ENCODE peak calls at places on chromosomes 6 and 20, in five cellular contexts. One of them, this sample, is unnamed.

GRCh38 chr6:120211955-120212792 is 862.6 kb upstream of the MAN1A1 start:
- DNase-seq in Peyer's patch: no peak
- DNase-seq in MM.1S: no peak
- DNase-seq in RWPE1: peak; percentile 19
- DNase-seq in ovary: no peak
- DNase-seq in this sample: no peak

GRCh38 chr20:60446273-60447111 is 488.3 kb downstream of the CDH26 start:
- DNase-seq in MM.1S: peak; percentile 30
- DNase-seq in ovary: no peak
- DNase-seq in RWPE1: no peak
- DNase-seq in Peyer's patch: no peak
- DNase-seq in this sample: no peak

GRCh38 chr6:166465671-166466087 is 82.9 kb upstream of the MPC1 start:
- DNase-seq in Peyer's patch: peak; percentile 43
- DNase-seq in ovary: peak; percentile 42
- DNase-seq in RWPE1: no peak
- DNase-seq in MM.1S: no peak
- DNase-seq in this sample: peak; percentile 58

GRCh38 chr6:149362289-149362688 is 37.8 kb upstream of the SUMO4 start:
- DNase-seq in Peyer's patch: no peak
- DNase-seq in RWPE1: peak; percentile 24
- DNase-seq in ovary: no peak
- DNase-seq in MM.1S: no peak
- DNase-seq in this sample: no peak

GRCh38 chr6:13274707-13275434 is 53.5 kb downstream of the TBC1D7 start:
- DNase-seq in MM.1S: no peak
- DNase-seq in Peyer's patch: no peak
- DNase-seq in ovary: no peak
- DNase-seq in RWPE1: no peak
- DNase-seq in this sample: no peak

GRCh38 chr6:157962601-157963084 is 19.0 kb upstream of the SYNJ2 start:
- DNase-seq in MM.1S: no peak
- DNase-seq in RWPE1: no peak
- DNase-seq in Peyer's patch: no peak
- DNase-seq in ovary: no peak
- DNase-seq in this sample: no peak

GRCh38 chr6:146785001-146785585 is 186.3 kb downstream of the ADGB start:
- DNase-seq in ovary: no peak
- DNase-seq in MM.1S: peak; percentile 45
- DNase-seq in Peyer's patch: no peak
- DNase-seq in RWPE1: peak; percentile 8
- DNase-seq in this sample: no peak

GRCh38 chr6:11278207-11278559 is 45.7 kb upstream of the NEDD9 start:
- DNase-seq in Peyer's patch: no peak
- DNase-seq in ovary: no peak
- DNase-seq in MM.1S: no peak
- DNase-seq in RWPE1: no peak
- DNase-seq in this sample: no peak

GRCh38 chr6:43923376-43924221 is 153.6 kb downstream of the VEGFA start:
- DNase-seq in MM.1S: no peak
- DNase-seq in ovary: no peak
- DNase-seq in RWPE1: peak; percentile 53
- DNase-seq in Peyer's patch: peak; percentile 28
- DNase-seq in this sample: no peak

GRCh38 chr20:36219671-36220220 is 16.5 kb upstream of the AAR2 start:
- DNase-seq in Peyer's patch: no peak
- DNase-seq in ovary: no peak
- DNase-seq in RWPE1: no peak
- DNase-seq in MM.1S: no peak
- DNase-seq in this sample: no peak

GRCh38 chr20:23622839-23623343 is 14.9 kb downstream of the CST3 start:
- DNase-seq in ovary: peak; percentile 80
- DNase-seq in Peyer's patch: no peak
- DNase-seq in MM.1S: no peak
- DNase-seq in RWPE1: peak; percentile 96
- DNase-seq in this sample: peak; percentile 84

GRCh38 chr6:81309841-81310240 is 442.6 kb downstream of the TENT5A start:
- DNase-seq in Peyer's patch: no peak
- DNase-seq in RWPE1: no peak
- DNase-seq in ovary: no peak
- DNase-seq in MM.1S: no peak
- DNase-seq in this sample: no peak

GRCh38 chr6:156776470-156776840 is 723 bp upstream of the ARID1B start:
- DNase-seq in ovary: no peak
- DNase-seq in MM.1S: no peak
- DNase-seq in Peyer's patch: no peak
- DNase-seq in RWPE1: no peak
- DNase-seq in this sample: no peak

GRCh38 chr20:31719644-31720485 is 2.8 kb downstream of the BCL2L1 start:
- DNase-seq in ovary: no peak
- DNase-seq in MM.1S: no peak
- DNase-seq in RWPE1: peak; percentile 79
- DNase-seq in Peyer's patch: no peak
- DNase-seq in this sample: no peak

GRCh38 chr6:30411515-30412207 is 66.7 kb downstream of the RPP21 start:
- DNase-seq in RWPE1: no peak
- DNase-seq in Peyer's patch: peak; percentile 59
- DNase-seq in MM.1S: peak; percentile 59
- DNase-seq in ovary: no peak
- DNase-seq in this sample: peak; percentile 75

GRCh38 chr6:143694560-143694959 is 16.8 kb downstream of the PHACTR2 start:
- DNase-seq in Peyer's patch: no peak
- DNase-seq in MM.1S: no peak
- DNase-seq in RWPE1: peak; percentile 30
- DNase-seq in ovary: no peak
- DNase-seq in this sample: no peak

GRCh38 chr6:402901-403658 is 11.5 kb downstream of the IRF4 start:
- DNase-seq in ovary: no peak
- DNase-seq in RWPE1: no peak
- DNase-seq in Peyer's patch: no peak
- DNase-seq in MM.1S: no peak
- DNase-seq in this sample: no peak

GRCh38 chr20:57899554-57899953 is 189.7 kb upstream of the PMEPA1 start:
- DNase-seq in Peyer's patch: no peak
- DNase-seq in MM.1S: no peak
- DNase-seq in ovary: no peak
- DNase-seq in RWPE1: no peak
- DNase-seq in this sample: no peak

GRCh38 chr20:54067606-54068174 is 2.7 kb downstream of the BCAS1 start:
- DNase-seq in MM.1S: peak; percentile 89
- DNase-seq in RWPE1: peak; percentile 99
- DNase-seq in ovary: no peak
- DNase-seq in Peyer's patch: peak; percentile 77
- DNase-seq in this sample: peak; percentile 63

GRCh38 chr6:68059261-68059660 is 575.8 kb upstream of the ADGRB3 start:
- DNase-seq in MM.1S: no peak
- DNase-seq in ovary: no peak
- DNase-seq in RWPE1: no peak
- DNase-seq in Peyer's patch: no peak
- DNase-seq in this sample: no peak

GRCh38 chr20:49727473-49727872 is 13.8 kb upstream of the B4GALT5 start:
- DNase-seq in RWPE1: no peak
- DNase-seq in Peyer's patch: no peak
- DNase-seq in MM.1S: no peak
- DNase-seq in ovary: no peak
- DNase-seq in this sample: no peak

GRCh38 chr6:35586542-35586941 is 73.8 kb upstream of the TULP1 start:
- DNase-seq in MM.1S: no peak
- DNase-seq in ovary: no peak
- DNase-seq in Peyer's patch: no peak
- DNase-seq in RWPE1: no peak
- DNase-seq in this sample: no peak

GRCh38 chr20:57619053-57619831 is 984 bp downstream of the ZBP1 start:
- DNase-seq in MM.1S: peak; percentile 89
- DNase-seq in ovary: no peak
- DNase-seq in Peyer's patch: no peak
- DNase-seq in RWPE1: no peak
- DNase-seq in this sample: peak; percentile 75

GRCh38 chr20:35254448-35254999 is 23.4 kb downstream of the MMP24OS start:
- DNase-seq in MM.1S: no peak
- DNase-seq in RWPE1: no peak
- DNase-seq in ovary: no peak
- DNase-seq in Peyer's patch: no peak
- DNase-seq in this sample: no peak

GRCh38 chr20:50540620-50541605 is 30.7 kb downstream of the PTPN1 start:
- DNase-seq in RWPE1: peak; percentile 75
- DNase-seq in ovary: no peak
- DNase-seq in Peyer's patch: no peak
- DNase-seq in MM.1S: no peak
- DNase-seq in this sample: no peak

GRCh38 chr6:43521836-43522235 is 4.9 kb downstream of the POLR1C start:
- DNase-seq in ovary: no peak
- DNase-seq in MM.1S: no peak
- DNase-seq in RWPE1: no peak
- DNase-seq in Peyer's patch: no peak
- DNase-seq in this sample: no peak

GRCh38 chr6:105488521-105489212 is 85.8 kb upstream of the PREP start:
- DNase-seq in RWPE1: no peak
- DNase-seq in MM.1S: no peak
- DNase-seq in ovary: no peak
- DNase-seq in Peyer's patch: no peak
- DNase-seq in this sample: no peak

GRCh38 chr6:41939848-41940758 is 1.5 kb downstream of the CCND3 start:
- DNase-seq in Peyer's patch: peak; percentile 72
- DNase-seq in RWPE1: no peak
- DNase-seq in MM.1S: no peak
- DNase-seq in ovary: peak; percentile 20
- DNase-seq in this sample: no peak

GRCh38 chr6:38436726-38437465 is 202.8 kb downstream of the BTBD9 start:
- DNase-seq in ovary: no peak
- DNase-seq in RWPE1: peak; percentile 68
- DNase-seq in Peyer's patch: no peak
- DNase-seq in MM.1S: no peak
- DNase-seq in this sample: no peak

GRCh38 chr20:1300083-1300840 is 28.7 kb downstream of the SDCBP2 start:
- DNase-seq in Peyer's patch: peak; percentile 32
- DNase-seq in RWPE1: no peak
- DNase-seq in MM.1S: no peak
- DNase-seq in ovary: no peak
- DNase-seq in this sample: no peak

GRCh38 chr20:3797226-3797545 is 1.1 kb downstream of the CDC25B start:
- DNase-seq in Peyer's patch: no peak
- DNase-seq in MM.1S: peak; percentile 12
- DNase-seq in ovary: no peak
- DNase-seq in RWPE1: no peak
- DNase-seq in this sample: peak; percentile 60

GRCh38 chr20:3797592-3798404 is 1.7 kb downstream of the CDC25B start:
- DNase-seq in MM.1S: peak; percentile 85
- DNase-seq in RWPE1: peak; percentile 62
- DNase-seq in ovary: no peak
- DNase-seq in Peyer's patch: no peak
- DNase-seq in this sample: peak; percentile 12

GRCh38 chr20:3796477-3797225 is 541 bp downstream of the CDC25B start:
- DNase-seq in ovary: no peak
- DNase-seq in Peyer's patch: no peak
- DNase-seq in RWPE1: no peak
- DNase-seq in MM.1S: peak; percentile 20
- DNase-seq in this sample: no peak

GRCh38 chr20:3795511-3796468 is at the start of gene CDC25B:
- DNase-seq in ovary: peak; percentile 95
- DNase-seq in MM.1S: peak; percentile 93
- DNase-seq in RWPE1: peak; percentile 93
- DNase-seq in Peyer's patch: peak; percentile 95
- DNase-seq in this sample: peak; percentile 99

GRCh38 chr20:3794701-3795420 is 1.2 kb upstream of the CDC25B start:
- DNase-seq in RWPE1: no peak
- DNase-seq in ovary: no peak
- DNase-seq in Peyer's patch: no peak
- DNase-seq in MM.1S: no peak
- DNase-seq in this sample: no peak
- H3K27ac ChIP-seq in RWPE1: peak overlapping the region; percentile 100
- H3K27ac ChIP-seq in ovary: peak overlapping the region; percentile 85
- H3K27ac ChIP-seq in Peyer's patch: peak overlapping the region; percentile 96
- H3K27ac ChIP-seq in MM.1S: peak overlapping the region; percentile 74
- H3K27ac ChIP-seq in this sample: peak overlapping the region; percentile 98

DNA sequence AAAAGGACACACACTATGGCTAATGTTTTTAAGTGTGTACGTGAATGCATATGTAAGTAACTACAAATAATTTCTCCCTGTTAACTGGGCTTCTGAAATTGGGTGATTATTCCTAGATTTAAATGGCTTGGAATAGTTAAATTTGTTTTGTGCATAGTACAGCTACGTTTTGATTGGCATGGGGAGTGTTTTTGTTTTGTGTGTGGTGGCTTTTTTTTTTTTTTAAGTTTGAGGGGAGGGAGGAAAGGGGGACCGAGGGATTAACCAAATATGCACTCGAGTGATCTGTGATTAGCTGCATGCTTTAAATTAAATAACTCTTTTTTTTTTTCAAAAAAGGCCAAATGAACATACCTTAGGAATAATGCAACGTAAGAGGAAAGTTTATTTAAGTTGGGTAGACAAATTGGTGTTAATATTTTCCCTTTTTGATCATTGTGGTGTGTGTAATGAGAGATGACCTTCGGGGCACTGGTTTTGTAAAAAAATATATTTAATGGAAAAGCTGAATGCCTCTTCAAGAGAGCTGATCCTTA is 1.4 kb downstream of the JARID2 start:
- DNase-seq in Peyer's patch: no peak
- DNase-seq in RWPE1: no peak
- DNase-seq in MM.1S: no peak
- DNase-seq in ovary: no peak
- DNase-seq in this sample: no peak
- H3K27ac ChIP-seq in Peyer's patch: peak overlapping the region; percentile 99
- H3K27ac ChIP-seq in RWPE1: peak overlapping the region; percentile 92
- H3K27ac ChIP-seq in MM.1S: peak overlapping the region; percentile 70
- H3K27ac ChIP-seq in ovary: peak overlapping the region; percentile 93
- H3K27ac ChIP-seq in this sample: no peak overlapping the region

GRCh38 chr20:63573739-63574131 is 304 bp downstream of the HELZ2 start:
- DNase-seq in ovary: no peak
- DNase-seq in MM.1S: no peak
- DNase-seq in Peyer's patch: no peak
- DNase-seq in RWPE1: no peak
- DNase-seq in this sample: peak; percentile 23
- H3K27ac ChIP-seq in ovary: peak overlapping the region; percentile 36
- H3K27ac ChIP-seq in MM.1S: no peak overlapping the region
- H3K27ac ChIP-seq in Peyer's patch: peak overlapping the region; percentile 88
- H3K27ac ChIP-seq in RWPE1: peak overlapping the region; percentile 80
- H3K27ac ChIP-seq in this sample: peak overlapping the region; percentile 23

DNA sequence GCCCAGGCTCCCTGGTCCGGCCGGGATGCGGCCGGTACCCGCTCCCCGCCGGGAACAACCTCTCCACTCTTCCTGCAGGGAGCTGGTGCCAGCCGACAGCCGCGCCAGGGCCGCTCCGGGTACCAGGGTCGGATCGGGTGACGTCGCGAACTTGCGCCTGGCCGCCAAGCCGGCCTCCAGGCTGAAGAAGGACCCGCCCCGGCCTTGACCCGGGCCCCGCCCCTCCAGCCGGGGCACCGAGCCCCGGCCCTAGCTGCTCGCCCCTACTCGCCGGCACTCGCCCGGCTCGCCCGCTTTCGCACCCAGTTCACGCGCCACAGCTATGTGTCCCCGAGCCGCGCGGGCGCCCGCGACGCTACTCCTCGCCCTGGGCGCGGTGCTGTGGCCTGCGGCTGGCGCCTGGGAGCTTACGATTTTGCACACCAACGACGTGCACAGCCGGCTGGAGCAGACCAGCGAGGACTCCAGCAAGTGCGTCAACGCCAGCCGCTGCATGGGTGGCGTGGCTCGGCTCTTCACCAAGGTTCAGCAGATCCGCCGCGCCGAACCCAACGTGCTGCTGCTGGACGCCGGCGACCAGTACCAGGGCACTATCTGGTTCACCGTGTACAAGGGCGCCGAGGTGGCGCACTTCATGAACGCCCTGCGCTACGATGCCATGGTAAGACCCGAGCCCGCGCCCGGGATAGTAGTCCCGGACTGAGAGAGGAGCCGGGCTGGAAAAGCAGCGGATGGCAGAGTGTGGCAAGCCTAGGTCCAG is at the start of gene NT5E:
- DNase-seq in RWPE1: peak; percentile 69
- DNase-seq in ovary: peak; percentile 78
- DNase-seq in Peyer's patch: peak; percentile 86
- DNase-seq in MM.1S: peak; percentile 86
- DNase-seq in this sample: peak; percentile 88
- H3K27ac ChIP-seq in RWPE1: peak within 1 kb of the TSS; percentile 95
- H3K27ac ChIP-seq in ovary: peak within 1 kb of the TSS; percentile 96
- H3K27ac ChIP-seq in Peyer's patch: peak within 1 kb of the TSS; percentile 58
- H3K27ac ChIP-seq in MM.1S: peak within 1 kb of the TSS; percentile 77
- H3K27ac ChIP-seq in this sample: peak within 1 kb of the TSS; percentile 53

This sample was measured in right cardiac atrium.